ENCODE peak calls at places on chromosomes 1 and 21, in eight cellular contexts. U is foreskin fibroblast; V is activated CD4-positive, CD25-positive, alpha-beta regulatory T cell; Q is epithelial cell of esophagus; M is dorsolateral prefrontal cortex; B is activated T-cell treated with anti-CD3 and anti-CD28 coated beads for 1 hour; A is 8988T; Z is activated CD4-positive, alpha-beta T cell treated with anti-CD3 and anti-CD28 coated beads, Interleukin-2, amount 10 ng/mL, durations not matched to agents 7 days and 5 days. H is an unnamed sample.

GRCh38 chr1:235127774-235128452 is 724 bp downstream of the TOMM20 start:
- DNase-seq in V (no peak), M (no peak), Q (no peak), U (no peak), B (no peak), A (no peak), Z (peak), H (no peak)

GRCh38 chr1:227899141-227899819 is 48.5 kb downstream of the WNT9A start:
- DNase-seq in A (no peak), B (no peak), Z (no peak), V (no peak), Q (no peak), M (peak), U (no peak), H (no peak)

GRCh38 chr21:28885853-28886177 is 106.9 kb downstream of the LTN1 start:
- DNase-seq in V (no peak), M (no peak), U (peak), Q (no peak), B (no peak), Z (no peak), A (no peak), H (no peak)

GRCh38 chr1:87968259-87968955 is 639.7 kb downstream of the LMO4 start:
- DNase-seq in A (no peak), M (peak), V (no peak), U (peak), Z (no peak), B (no peak), Q (no peak), H (no peak)

GRCh38 chr1:196546272-196547245 is 61.7 kb downstream of the KCNT2 start:
- DNase-seq in Z (no peak), M (no peak), U (no peak), B (no peak), V (no peak), A (no peak), Q (peak), H (no peak)

GRCh38 chr21:45618287-45618686 is 25.2 kb upstream of the PCBP3 start:
- DNase-seq in V (no peak), M (no peak), Q (no peak), B (no peak), Z (no peak), A (no peak), U (peak), H (no peak)

GRCh38 chr1:215744419-215744818 is 177.3 kb downstream of the KCTD3 start:
- DNase-seq in M (no peak), Q (no peak), V (no peak), A (no peak), Z (no peak), B (no peak), U (no peak), H (no peak)

GRCh38 chr1:21779613-21780521 is 3.1 kb downstream of the USP48 start:
- DNase-seq in M (no peak), Q (no peak), U (no peak), A (no peak), Z (peak), V (no peak), B (no peak), H (no peak)

GRCh38 chr1:231070758-231071443 is 30.8 kb upstream of the FAM89A start:
- DNase-seq in V (no peak), M (no peak), A (no peak), Z (no peak), B (no peak), U (no peak), Q (no peak), H (no peak)

GRCh38 chr21:44578371-44579055 is 1.9 kb downstream of the KRTAP10-5 start:
- DNase-seq in Q (no peak), B (no peak), A (no peak), V (no peak), M (no peak), Z (no peak), U (no peak), H (no peak)

GRCh38 chr1:238501290-238501689 is 610.6 kb upstream of the ZP4 start:
- DNase-seq in Q (no peak), A (no peak), Z (no peak), V (no peak), U (no peak), M (no peak), B (no peak), H (no peak)

GRCh38 chr1:60037669-60038068 is 35.9 kb downstream of the C1orf87 start:
- DNase-seq in M (no peak), U (no peak), Z (no peak), V (no peak), Q (no peak), B (no peak), A (no peak), H (no peak)

GRCh38 chr1:53656062-53656915 is 82.7 kb downstream of the GLIS1 start:
- DNase-seq in Q (no peak), B (no peak), U (peak), M (peak), Z (no peak), V (no peak), A (no peak), H (no peak)

GRCh38 chr1:47178665-47179022 is 11.2 kb downstream of the PDZK1IP1 start:
- DNase-seq in U (no peak), Q (no peak), Z (no peak), B (no peak), V (no peak), A (no peak), M (peak), H (no peak)

GRCh38 chr1:109137959-109138757 is 24.2 kb downstream of the ELAPOR1 start:
- DNase-seq in U (no peak), Q (no peak), B (no peak), A (no peak), V (no peak), Z (no peak), M (no peak), H (no peak)

GRCh38 chr1:15836772-15837669 is 10.5 kb upstream of the SPEN start:
- DNase-seq in Z (peak), A (no peak), V (peak), M (peak), Q (no peak), B (peak), U (no peak), H (peak)

GRCh38 chr1:230095938-230096337 is 28.9 kb downstream of the GALNT2 start:
- DNase-seq in V (no peak), M (no peak), B (no peak), Z (no peak), A (no peak), U (no peak), Q (no peak), H (no peak)

GRCh38 chr21:38260426-38260825 is 3.6 kb downstream of the KCNJ15 start:
- DNase-seq in A (no peak), U (no peak), V (no peak), B (no peak), M (no peak), Q (no peak), Z (no peak), H (no peak)